ENCODE peak calls at places on chromosomes 16 and 17, in six cellular contexts. Z is pancreas; Q is adipocyte; W is EL; K is activated CD8-positive, alpha-beta memory T cell treated with anti-CD3 and anti-CD28 coated beads for 24 hours; G is coronary artery. L is an unnamed sample.

GRCh38 chr17:76497979-76498885 is 3.0 kb downstream of the RHBDF2 start:
- DNase-seq in G (peak), Z (peak), W (peak), Q (peak), K (no peak), L (peak)

GRCh38 chr17:42114118-42114517 is 1.6 kb upstream of the DHX58 start:
- DNase-seq in G (no peak), Q (no peak), K (no peak), Z (no peak), W (no peak), L (no peak)

GRCh38 chr16:4301968-4302367 is 13.9 kb upstream of the GLIS2 start:
- DNase-seq in G (no peak), K (no peak), Q (no peak), Z (no peak), W (no peak), L (no peak)

GRCh38 chr17:4574448-4575045 is 9.8 kb upstream of the SMTNL2 start:
- DNase-seq in K (no peak), Q (no peak), Z (no peak), G (no peak), W (no peak), L (no peak)

GRCh38 chr16:85164838-85165516 is 52.7 kb upstream of the CIBAR2 start:
- DNase-seq in Z (no peak), G (no peak), Q (no peak), K (no peak), W (no peak), L (no peak)

GRCh38 chr17:2749784-2750181 is 331 bp upstream of the CCDC92B start:
- DNase-seq in Z (peak), Q (peak), W (peak), G (no peak), K (peak), L (peak)

GRCh38 chr16:67884684-67885083 is at the start of gene NRN1L:
- DNase-seq in Q (peak), Z (peak), G (peak), K (no peak), W (peak), L (peak)

GRCh38 chr17:18380471-18381157 is 3.0 kb downstream of the EVPLL start:
- DNase-seq in K (no peak), Q (no peak), Z (no peak), G (no peak), W (no peak), L (no peak)

GRCh38 chr17:59838196-59838911 is 54.4 kb downstream of the TUBD1 start:
- DNase-seq in W (no peak), Z (no peak), Q (peak), K (peak), G (no peak), L (peak)

GRCh38 chr17:6683081-6683684 is 30.0 kb downstream of the SLC13A5 start:
- DNase-seq in Q (no peak), W (no peak), Z (no peak), G (no peak), K (no peak), L (no peak)

GRCh38 chr16:88347656-88348376 is 34.9 kb upstream of the ZNF469 start:
- DNase-seq in K (no peak), W (no peak), Q (no peak), Z (no peak), G (no peak), L (no peak)

GRCh38 chr16:83968891-83969672 is 1.0 kb downstream of the NECAB2 start:
- DNase-seq in G (no peak), K (no peak), Z (no peak), Q (no peak), W (no peak), L (no peak)

GRCh38 chr17:39709998-39710964 is 10.4 kb downstream of the ERBB2 start:
- DNase-seq in Q (no peak), Z (no peak), W (no peak), G (no peak), K (no peak), L (no peak)

GRCh38 chr16:80366023-80366422 is 174.8 kb upstream of the DYNLRB2 start:
- DNase-seq in Q (no peak), Z (no peak), W (peak), K (no peak), G (no peak), L (no peak)

GRCh38 chr16:87740909-87741424 is 24.8 kb downstream of the KLHDC4 start:
- DNase-seq in Q (no peak), G (no peak), W (no peak), K (no peak), Z (no peak), L (no peak)

GRCh38 chr16:51818342-51818944 is 667.4 kb upstream of the SALL1 start:
- DNase-seq in K (no peak), G (no peak), Z (peak), W (peak), Q (peak), L (peak)

GRCh38 chr17:57465551-57465950 is 209.2 kb downstream of the MSI2 start:
- DNase-seq in K (no peak), Z (no peak), W (no peak), G (no peak), Q (no peak), L (no peak)

GRCh38 chr17:16506188-16506587 is 14.2 kb upstream of the LRRC75A start:
- DNase-seq in Q (no peak), W (no peak), K (no peak), Z (no peak), G (no peak), L (no peak)

GRCh38 chr17:44820631-44821196 is 9.4 kb downstream of the GJC1 start:
- DNase-seq in Q (peak), Z (no peak), K (no peak), G (no peak), W (peak), L (peak)

GRCh38 chr17:80981062-80981902 is 10.4 kb upstream of the CHMP6 start:
- DNase-seq in Z (no peak), W (no peak), K (peak), G (no peak), Q (peak), L (peak)

GRCh38 chr16:60166-60565 is 6.5 kb downstream of the SNRNP25 start:
- DNase-seq in Q (no peak), W (no peak), Z (no peak), K (no peak), G (peak), L (no peak)

GRCh38 chr17:70661342-70662222 is 492.2 kb downstream of the KCNJ2 start:
- DNase-seq in W (peak), G (no peak), Z (peak), Q (no peak), K (no peak), L (peak)

GRCh38 chr17:43599046-43599395 is 52.9 kb upstream of the ETV4 start:
- DNase-seq in K (no peak), Q (no peak), Z (no peak), W (no peak), G (no peak), L (no peak)

GRCh38 chr17:82384730-82385429 is 13.3 kb downstream of the UTS2R start:
- DNase-seq in Z (peak), G (no peak), K (no peak), W (peak), Q (peak), L (peak)

GRCh38 chr17:72476575-72476986 is 355.8 kb downstream of the SOX9 start:
- DNase-seq in W (no peak), K (no peak), Z (no peak), G (no peak), Q (no peak), L (no peak)

GRCh38 chr16:6032438-6032837 is 934.8 kb upstream of the EEF2KMT start:
- DNase-seq in W (no peak), K (no peak), Q (no peak), G (no peak), Z (no peak), L (no peak)

GRCh38 chr16:53714080-53715050 is 10.4 kb downstream of the FTO start:
- DNase-seq in Z (no peak), K (no peak), Q (no peak), G (no peak), W (no peak), L (no peak)

GRCh38 chr17:8091033-8091687 is 3.6 kb upstream of the ALOX12B start:
- DNase-seq in Q (no peak), Z (no peak), G (no peak), W (no peak), K (no peak), L (no peak)

GRCh38 chr17:45146616-45147101 is 1.6 kb upstream of the HEXIM1 start:
- DNase-seq in K (no peak), Q (no peak), W (peak), G (no peak), Z (no peak), L (no peak)

GRCh38 chr16:23676924-23677480 is 1.7 kb upstream of the PLK1 start:
- DNase-seq in Z (peak), G (no peak), W (no peak), K (no peak), Q (no peak), L (peak)

GRCh38 chr17:48236681-48237134 is 129.1 kb downstream of the SNX11 start:
- DNase-seq in Z (no peak), G (no peak), K (no peak), W (peak), Q (no peak), L (peak)

GRCh38 chr16:26992661-26993365 is 73.9 kb upstream of the C16orf82 start:
- DNase-seq in W (no peak), Q (no peak), G (peak), K (peak), Z (no peak), L (no peak)

GRCh38 chr17:28282596-28282995 is 36.4 kb upstream of the TMEM97 start:
- DNase-seq in Z (no peak), W (peak), K (no peak), G (no peak), Q (peak), L (peak)

L was measured in PC-3.